ENCODE peak calls at places on chromosomes 7 and 10, in five cellular contexts. K is left ventricle myocardium inferior; T is right lobe of liver; W is stimulated activated CD4-positive, alpha-beta T cell treated with anti-CD3 and anti-CD28 coated beads, TNF-alpha, amount 100 ng/mL, for 48 hours; G is esophagus squamous epithelium. O is an unnamed sample.
A peak's percentile ranks its signal among the peaks of the same experiment; 100 is the strongest.

GRCh38 chr7:155269766-155270585 is 27.7 kb upstream of the INSIG1 start:
- DNase-seq in T (peak; percentile 76), G (no peak), K (no peak), W (no peak), O (no peak)

GRCh38 chr10:22651276-22651980 is 63.0 kb downstream of the PIP4K2A start:
- DNase-seq in K (no peak), W (no peak), G (no peak), T (no peak), O (no peak)

GRCh38 chr10:7565871-7566270 is 100.9 kb downstream of the ITIH5 start:
- DNase-seq in T (no peak), K (no peak), G (no peak), W (no peak), O (no peak)

GRCh38 chr10:132511692-132512442 is 25.7 kb upstream of the INPP5A start:
- DNase-seq in K (no peak), W (no peak), G (no peak), T (no peak), O (no peak)

GRCh38 chr7:2405601-2406345 is 2.4 kb downstream of the CHST12 start:
- DNase-seq in K (no peak), W (no peak), G (no peak), T (no peak), O (no peak)

GRCh38 chr7:129315916-129316315 is 91.1 kb downstream of the AHCYL2 start:
- DNase-seq in W (no peak), G (no peak), T (no peak), K (peak; percentile 42), O (no peak)

GRCh38 chr10:119189811-119190282 is 11.2 kb upstream of the PRDX3 start:
- DNase-seq in G (no peak), W (no peak), K (no peak), T (no peak), O (no peak)

GRCh38 chr7:19110026-19110777 is 7.2 kb downstream of the TWIST1 start:
- DNase-seq in T (no peak), W (no peak), K (no peak), G (no peak), O (no peak)

GRCh38 chr10:98273454-98273850 is 5.5 kb upstream of the LOXL4 start:
- DNase-seq in G (no peak), T (no peak), K (no peak), W (no peak), O (no peak)

GRCh38 chr10:126397640-126398382 is 9.5 kb upstream of the ADAM12 start:
- DNase-seq in W (no peak), T (no peak), K (no peak), G (no peak), O (no peak)

GRCh38 chr10:43262043-43262901 is 4.6 kb downstream of the RASGEF1A start:
- DNase-seq in G (no peak), T (no peak), W (no peak), K (no peak), O (no peak)

GRCh38 chr10:11326919-11327318 is 284.5 kb downstream of the USP6NL start:
- DNase-seq in W (no peak), G (no peak), T (no peak), K (no peak), O (no peak)

GRCh38 chr7:26105206-26105605 is 46.8 kb upstream of the NFE2L3 start:
- DNase-seq in G (no peak), T (no peak), K (no peak), W (no peak), O (no peak)

GRCh38 chr7:22554184-22554583 is 54.2 kb upstream of the STEAP1B start:
- DNase-seq in W (no peak), G (no peak), T (no peak), K (no peak), O (no peak)

GRCh38 chr7:150746931-150747330 is 9.7 kb downstream of the GIMAP5 start:
- DNase-seq in G (no peak), W (no peak), K (no peak), T (no peak), O (no peak)

GRCh38 chr7:37390149-37390548 is 58.5 kb downstream of the ELMO1 start:
- DNase-seq in G (no peak), W (no peak), T (no peak), K (no peak), O (no peak)

GRCh38 chr10:127148933-127149220 is 47.5 kb downstream of the INSYN2A start:
- DNase-seq in W (no peak), K (no peak), T (no peak), G (no peak), O (no peak)

GRCh38 chr10:43872644-43873043 is 224.0 kb upstream of the ZNF32 start:
- DNase-seq in G (no peak), W (no peak), T (no peak), K (no peak), O (no peak)

GRCh38 chr10:128026620-128027281 is 99.5 kb downstream of the MKI67 start:
- DNase-seq in W (no peak), G (no peak), T (no peak), K (no peak), O (no peak)

GRCh38 chr7:132084776-132085388 is 491.4 kb downstream of the PLXNA4 start:
- DNase-seq in T (no peak), W (no peak), K (no peak), G (no peak), O (no peak)

GRCh38 chr7:93715234-93715633 is 140.7 kb upstream of the CALCR start:
- DNase-seq in W (peak; percentile 1), G (no peak), T (peak; percentile 52), K (peak; percentile 26), O (peak; percentile 75)

GRCh38 chr10:10727812-10728211 is 289.9 kb upstream of the CELF2 start:
- DNase-seq in W (no peak), T (no peak), K (no peak), G (no peak), O (no peak)

O was measured in NCI-H82.